ENCODE peak calls at places on chromosomes 4 and X, in ten cellular contexts. D is COR-L47; X is iris pigment epithelial cell; L is SW480; H is NCI-H460; Q is sigmoid colon; I is SW 1271; N is stimulated activated naive CD8-positive, alpha-beta T cell treated with anti-CD3 and anti-CD28 coated beads, Interleukin-15, amount 100 ng/mL, for 72 hours; V is brain microvascular endothelial cell; P is left ventricle myocardium inferior. Y is an unnamed sample.

GRCh38 chr4:46676364-46676763 is 232.7 kb downstream of the COX7B2 start:
- DNase-seq in D (no peak), X (no peak), L (no peak), H (no peak), Q (no peak), I (no peak), N (no peak), V (no peak), P (no peak), Y (no peak)

GRCh38 chrX:110142096-110142495 is 139.2 kb downstream of the TMEM164 start:
- DNase-seq in D (no peak), X (no peak), L (no peak), H (no peak), Q (no peak), I (no peak), N (no peak), V (no peak), P (no peak), Y (no peak)

GRCh38 chrX:134654398-134655012 is 3.8 kb downstream of the PLAC1 start:
- DNase-seq in D (no peak), X (no peak), L (no peak), H (no peak), Q (no peak), I (no peak), N (no peak), V (no peak), P (no peak), Y (no peak)

GRCh38 chr4:138802499-138802898 is 213.1 kb upstream of the NOCT start:
- DNase-seq in D (no peak), X (no peak), L (no peak), H (no peak), Q (no peak), I (no peak), N (no peak), V (no peak), P (no peak), Y (no peak)

GRCh38 chr4:8468746-8469535 is 28.4 kb downstream of the TRMT44 start:
- DNase-seq in D (peak), X (peak), L (peak), H (peak), Q (peak), I (no peak), N (peak), V (peak), P (peak), Y (no peak)

GRCh38 chr4:177251237-177251636 is 58.4 kb upstream of the NEIL3 start:
- DNase-seq in D (no peak), X (no peak), L (no peak), H (peak), Q (no peak), I (no peak), N (no peak), V (no peak), P (no peak), Y (no peak)

GRCh38 chr4:123984881-123985280 is 588.3 kb downstream of the SPRY1 start:
- DNase-seq in D (no peak), X (no peak), L (no peak), H (no peak), Q (peak), I (no peak), N (no peak), V (no peak), P (peak), Y (no peak)

GRCh38 chrX:68462197-68462596 is 28.9 kb upstream of the OPHN1 start:
- DNase-seq in D (no peak), X (peak), L (no peak), H (no peak), Q (no peak), I (no peak), N (no peak), V (peak), P (no peak), Y (no peak)

GRCh38 chrX:8684201-8684600 is 47.7 kb downstream of the ANOS1 start:
- DNase-seq in D (no peak), X (no peak), L (no peak), H (no peak), Q (no peak), I (no peak), N (no peak), V (no peak), P (no peak), Y (no peak)

GRCh38 chr4:76692761-76693160 is 205.2 kb downstream of the SOWAHB start:
- DNase-seq in D (no peak), X (no peak), L (no peak), H (no peak), Q (no peak), I (no peak), N (no peak), V (no peak), P (no peak), Y (no peak)

GRCh38 chr4:121370729-121371325 is 10.0 kb downstream of the QRFPR start:
- DNase-seq in D (peak), X (peak), L (peak), H (peak), Q (no peak), I (no peak), N (peak), V (peak), P (peak), Y (no peak)

GRCh38 chrX:134660627-134661026 is 2.4 kb upstream of the PLAC1 start:
- DNase-seq in D (no peak), X (peak), L (no peak), H (no peak), Q (no peak), I (no peak), N (no peak), V (no peak), P (no peak), Y (no peak)

GRCh38 chrX:47746446-47746845 is 87.5 kb upstream of the UXT start:
- DNase-seq in D (no peak), X (no peak), L (peak), H (no peak), Q (no peak), I (no peak), N (no peak), V (no peak), P (no peak), Y (no peak)

GRCh38 chr4:54819044-54819443 is 161.3 kb downstream of the KIT start:
- DNase-seq in D (no peak), X (no peak), L (no peak), H (no peak), Q (no peak), I (no peak), N (no peak), V (no peak), P (no peak), Y (no peak)

GRCh38 chrX:97968376-97969104 is 1084.8 kb downstream of the RPA4 start:
- DNase-seq in D (no peak), X (no peak), L (no peak), H (no peak), Q (no peak), I (no peak), N (no peak), V (no peak), P (no peak), Y (no peak)

GRCh38 chrX:125895518-125895917 is 270.6 kb downstream of the DCAF12L2 start:
- DNase-seq in D (no peak), X (no peak), L (no peak), H (no peak), Q (no peak), I (no peak), N (no peak), V (no peak), P (no peak), Y (no peak)

GRCh38 chrX:38799995-38800394 is 1.3 kb upstream of the MID1IP1 start:
- DNase-seq in D (no peak), X (no peak), L (no peak), H (no peak), Q (no peak), I (no peak), N (no peak), V (no peak), P (peak), Y (no peak)

GRCh38 chrX:87337267-87337666 is 180.3 kb upstream of the KLHL4 start:
- DNase-seq in D (no peak), X (no peak), L (no peak), H (no peak), Q (no peak), I (no peak), N (no peak), V (no peak), P (no peak), Y (no peak)

GRCh38 chr4:40515398-40516293 is 114.0 kb downstream of the RBM47 start:
- DNase-seq in D (no peak), X (no peak), L (peak), H (peak), Q (no peak), I (no peak), N (peak), V (no peak), P (no peak), Y (no peak)

GRCh38 chrX:106935175-106935574 is 15.0 kb downstream of the CLDN2 start:
- DNase-seq in D (no peak), X (no peak), L (no peak), H (no peak), Q (no peak), I (no peak), N (no peak), V (no peak), P (no peak), Y (no peak)

Y was measured in chondrocyte.